ENCODE peak calls at places on chromosomes 11 and 22, in four cellular contexts. J, G, D and X are unnamed samples.

GRCh38 chr11:109940816-109941215 is 152.4 kb upstream of the ZC3H12C start:
- DNase-seq in J (peak), G (no peak), D (peak), X (no peak)

GRCh38 chr22:36350751-36351594 is 36.8 kb downstream of the MYH9 start:
- DNase-seq in J (no peak), G (no peak), D (peak), X (no peak)

GRCh38 chr22:19652316-19652715 is 62.0 kb upstream of the SEPTIN5 start:
- DNase-seq in J (no peak), G (no peak), D (no peak), X (no peak)

GRCh38 chr11:71473793-71474080 is 20.7 kb downstream of the NADSYN1 start:
- DNase-seq in J (no peak), G (no peak), D (no peak), X (no peak)

GRCh38 chr11:129790131-129790530 is 25.5 kb upstream of the TMEM45B start:
- DNase-seq in J (no peak), G (no peak), D (no peak), X (no peak)

GRCh38 chr11:7639643-7640025 is 33.7 kb downstream of the CYB5R2 start:
- DNase-seq in J (no peak), G (no peak), D (no peak), X (no peak)

GRCh38 chr22:29106839-29107238 is 34.0 kb downstream of the KREMEN1 start:
- DNase-seq in J (no peak), G (no peak), D (no peak), X (no peak)

GRCh38 chr11:119928047-119928446 is 199.0 kb upstream of the NECTIN1 start:
- DNase-seq in J (peak), G (no peak), D (no peak), X (no peak)

GRCh38 chr11:102994101-102994500 is 38.6 kb upstream of the MMP13 start:
- DNase-seq in J (no peak), G (no peak), D (no peak), X (no peak)

GRCh38 chr11:113550179-113550578 is 75.0 kb upstream of the DRD2 start:
- DNase-seq in J (no peak), G (no peak), D (no peak), X (peak)

GRCh38 chr11:113547739-113548138 is 72.5 kb upstream of the DRD2 start:
- DNase-seq in J (no peak), G (no peak), D (no peak), X (no peak)

GRCh38 chr11:113549061-113549460 is 73.9 kb upstream of the DRD2 start:
- DNase-seq in J (no peak), G (no peak), D (no peak), X (no peak)

GRCh38 chr11:113549611-113550061 is 74.4 kb upstream of the DRD2 start:
- DNase-seq in J (no peak), G (no peak), D (no peak), X (no peak)

DNA sequence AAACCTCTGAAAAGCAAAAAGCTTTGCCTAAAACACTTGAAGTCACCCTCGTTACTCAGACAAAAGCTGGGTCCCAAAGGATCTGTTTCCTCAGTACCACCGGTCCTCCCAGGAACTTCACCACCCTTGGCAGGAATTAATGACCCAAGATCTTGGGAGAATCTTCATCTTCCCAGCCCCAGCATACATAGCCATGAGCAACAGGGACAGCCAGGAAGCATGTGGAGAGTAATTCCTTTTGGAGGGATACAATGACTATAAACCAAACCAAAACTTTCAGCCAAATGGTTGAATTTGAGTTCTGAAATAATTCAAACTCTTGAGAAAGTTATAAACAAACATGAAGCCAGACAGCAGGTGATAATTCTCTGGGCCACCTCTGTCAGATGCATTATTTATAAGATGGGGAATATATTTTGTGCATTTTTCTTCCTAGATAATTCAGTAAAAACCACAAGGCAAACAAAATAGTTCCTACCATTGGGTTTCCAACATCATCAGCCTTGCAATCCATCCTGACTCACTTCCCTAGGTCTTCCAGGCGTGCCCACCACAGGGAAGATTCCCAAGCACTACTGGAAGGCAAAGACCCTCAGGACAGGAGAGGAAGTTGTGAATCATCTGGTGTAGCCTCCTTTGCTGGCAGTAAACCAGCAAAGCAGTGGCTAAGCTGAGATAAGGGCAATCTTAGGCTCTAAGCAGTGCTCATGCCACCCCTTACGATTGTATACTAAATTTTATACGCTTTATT is 71.7 kb upstream of the DRD2 start:
- DNase-seq in J (no peak), G (no peak), D (no peak), X (no peak)
- TF ChIP-seq CHD2 in J (no peak), G (no peak), D (no peak), X (no peak)

DNA sequence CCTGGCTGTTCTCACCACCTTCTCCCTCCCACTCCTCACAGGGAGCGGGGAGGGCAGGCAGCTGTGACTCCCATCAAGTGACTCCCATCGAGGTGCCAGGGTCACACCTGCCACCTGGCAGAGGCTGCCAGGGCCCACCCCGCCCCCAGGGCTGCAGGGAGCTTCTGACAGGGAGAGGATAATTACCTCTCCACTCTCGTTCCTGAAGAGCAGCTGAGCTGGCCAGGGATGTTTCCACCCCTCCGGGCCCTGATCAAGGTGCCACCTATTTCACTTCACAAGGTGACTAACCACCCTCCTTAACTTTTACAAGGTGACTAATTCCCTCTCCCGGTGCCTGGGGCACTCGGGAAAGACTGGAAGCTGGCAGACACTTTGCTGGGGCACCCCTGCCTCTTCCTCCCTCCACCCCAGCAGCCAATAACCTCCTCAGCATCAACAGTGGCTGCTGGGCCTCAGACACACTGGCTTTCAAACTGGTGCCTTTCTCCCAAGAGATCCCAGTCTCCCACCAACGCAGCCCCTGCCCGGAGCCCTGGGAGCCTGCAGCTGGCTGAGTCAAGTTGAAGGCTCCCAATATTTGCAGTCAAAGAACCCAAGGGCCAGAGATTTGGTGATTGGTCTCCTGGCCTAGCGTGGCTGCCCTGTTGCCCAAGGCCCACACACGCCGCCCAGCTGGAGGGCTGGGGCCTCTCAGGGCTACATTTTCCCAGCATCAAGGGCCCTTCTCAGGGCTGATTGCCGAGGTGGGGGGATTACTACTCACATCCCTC is 22.0 kb upstream of the MYRF start:
- DNase-seq in J (no peak), G (no peak), D (peak), X (no peak)
- TF ChIP-seq HDAC2 in J (no peak), G (no peak), D (no peak), X (no peak)

GRCh38 chr22:46051646-46052045 is 74.7 kb upstream of the WNT7B start:
- DNase-seq in J (no peak), G (no peak), D (no peak), X (no peak)

GRCh38 chr22:46050916-46051614 is 74.1 kb upstream of the WNT7B start:
- DNase-seq in J (no peak), G (no peak), D (no peak), X (no peak)

GRCh38 chr22:46047841-46048595 is 71.1 kb upstream of the WNT7B start:
- DNase-seq in J (no peak), G (no peak), D (no peak), X (no peak)

GRCh38 chr22:46050451-46050845 is 73.5 kb upstream of the WNT7B start:
- DNase-seq in J (no peak), G (no peak), D (no peak), X (no peak)

GRCh38 chr22:46049726-46050450 is 72.9 kb upstream of the WNT7B start:
- DNase-seq in J (no peak), G (no peak), D (no peak), X (no peak)
- TF ChIP-seq CHD2 in J (no peak), G (no peak), D (no peak), X (no peak)

DNA sequence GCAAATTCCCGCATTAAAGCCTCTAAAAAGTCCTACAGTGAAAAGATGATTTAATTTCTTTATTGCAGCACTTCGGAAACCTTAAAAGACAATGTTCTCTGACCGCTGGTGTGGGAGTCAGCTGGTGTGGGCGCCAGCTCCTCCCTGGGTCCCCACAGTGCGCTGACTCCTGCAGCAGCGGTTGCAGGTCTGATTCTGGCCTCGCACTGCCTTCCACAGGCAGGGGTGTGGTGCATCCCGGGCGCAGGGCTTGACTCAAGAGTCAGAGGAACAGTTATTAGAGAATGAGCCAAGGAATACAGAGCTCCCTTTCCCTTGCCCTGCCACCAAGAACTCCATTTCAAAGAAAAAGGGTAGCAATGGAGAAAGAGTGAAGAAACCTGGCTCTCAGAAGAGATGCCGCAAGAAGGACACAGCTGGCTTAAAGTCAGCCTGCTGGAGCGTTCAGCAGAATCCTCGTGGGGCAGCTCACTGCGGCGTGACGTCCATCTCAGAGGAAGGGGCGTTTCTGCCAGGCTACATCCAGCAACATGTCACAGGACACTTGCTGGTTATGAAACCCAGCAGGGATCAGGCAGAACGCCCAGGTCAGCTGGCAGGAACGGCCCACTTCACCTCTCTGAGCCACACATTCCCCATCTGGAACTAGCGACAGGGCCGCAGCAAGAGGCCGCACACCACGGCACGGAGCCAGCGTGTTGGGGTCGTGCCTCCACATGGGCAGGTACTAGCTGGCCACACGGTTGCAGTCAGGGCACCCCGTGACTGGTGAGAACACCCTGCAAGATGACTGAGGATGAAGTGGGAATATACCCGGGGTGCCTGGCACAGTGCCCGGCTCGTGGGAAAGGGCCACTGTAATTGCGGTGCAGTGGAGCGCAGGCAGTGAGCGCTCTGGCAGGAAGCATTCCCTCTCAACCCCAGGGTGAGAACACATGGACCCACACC is 18.1 kb upstream of the EFCAB6 start:
- DNase-seq in J (no peak), G (no peak), D (no peak), X (no peak)
- TF ChIP-seq HDAC2 in J (no peak), G (no peak), D (no peak), X (no peak)